ENCODE peak calls at places on chromosomes 1 and 21, in ten cellular contexts. Z is GM12892, O is GM12891, T is tibial nerve, B is stomach, M is body of pancreas, A is adrenal gland, L is K562, X is right lobe of liver, Y is suprapubic skin. P is an unnamed sample.

GRCh38 chr1:245217853-245218608 is 63.2 kb downstream of the KIF26B start:
- DNase-seq in A (no peak), X (no peak), Z (no peak), M (no peak), Y (no peak), T (no peak), O (no peak), B (no peak), L (no peak), P (no peak)

GRCh38 chr1:20386682-20387081 is 96.0 kb downstream of the VWA5B1 start:
- DNase-seq in B (no peak), Z (no peak), Y (no peak), T (no peak), A (no peak), O (no peak), M (no peak), X (no peak), L (no peak), P (no peak)

GRCh38 chr21:33760641-33761103 is 118.4 kb downstream of the ITSN1 start:
- DNase-seq in T (no peak), Y (no peak), M (no peak), B (no peak), X (no peak), O (no peak), L (no peak), Z (no peak), A (no peak), P (peak)

GRCh38 chr1:66350001-66350547 is 183.9 kb upstream of the SGIP1 start:
- DNase-seq in X (no peak), O (no peak), A (peak), T (peak), B (peak), Z (no peak), M (peak), L (no peak), Y (no peak), P (peak)

GRCh38 chr1:109050228-109050995 is 8.5 kb upstream of the WDR47 start:
- DNase-seq in L (no peak), Y (no peak), O (no peak), B (no peak), Z (no peak), X (no peak), M (no peak), A (no peak), T (no peak), P (no peak)

GRCh38 chr1:94207695-94208094 is 29.7 kb downstream of the ARHGAP29 start:
- DNase-seq in Y (no peak), M (no peak), O (no peak), T (no peak), X (no peak), A (no peak), L (no peak), B (no peak), Z (no peak), P (no peak)

GRCh38 chr1:91730781-91731732 is 154.9 kb downstream of the TGFBR3 start:
- DNase-seq in Z (peak), B (peak), M (peak), T (peak), A (peak), O (no peak), X (peak), L (peak), Y (peak), P (peak)

GRCh38 chr1:66505671-66506392 is 28.1 kb upstream of the SGIP1 start:
- DNase-seq in L (no peak), A (no peak), B (no peak), Z (no peak), M (no peak), T (no peak), Y (no peak), X (no peak), O (no peak), P (peak)

GRCh38 chr1:55234016-55234415 is 18.9 kb upstream of the USP24 start:
- DNase-seq in A (no peak), X (no peak), O (no peak), Y (no peak), L (no peak), B (no peak), Z (no peak), M (no peak), T (no peak), P (peak)

GRCh38 chr1:110916669-110917306 is 43.8 kb downstream of the CD53 start:
- DNase-seq in A (no peak), T (no peak), O (peak), Z (peak), B (no peak), X (no peak), M (no peak), L (peak), Y (no peak), P (peak)
- TF ChIP-seq POLR2A in A (no peak), T (no peak), O (no peak), Z (no peak), B (no peak), X (no peak), M (no peak), L (peak), Y (no peak), P (no peak)

GRCh38 chr1:39491146-39491921 is at the start of gene BMP8A:
- DNase-seq in X (peak), B (peak), A (peak), O (peak), M (peak), L (peak), Y (no peak), T (no peak), Z (peak), P (no peak)
- TF ChIP-seq POLR2A in X (no peak), B (no peak), A (no peak), O (no peak), M (peak), L (no peak), Y (no peak), T (peak), Z (no peak), P (no peak)

DNA sequence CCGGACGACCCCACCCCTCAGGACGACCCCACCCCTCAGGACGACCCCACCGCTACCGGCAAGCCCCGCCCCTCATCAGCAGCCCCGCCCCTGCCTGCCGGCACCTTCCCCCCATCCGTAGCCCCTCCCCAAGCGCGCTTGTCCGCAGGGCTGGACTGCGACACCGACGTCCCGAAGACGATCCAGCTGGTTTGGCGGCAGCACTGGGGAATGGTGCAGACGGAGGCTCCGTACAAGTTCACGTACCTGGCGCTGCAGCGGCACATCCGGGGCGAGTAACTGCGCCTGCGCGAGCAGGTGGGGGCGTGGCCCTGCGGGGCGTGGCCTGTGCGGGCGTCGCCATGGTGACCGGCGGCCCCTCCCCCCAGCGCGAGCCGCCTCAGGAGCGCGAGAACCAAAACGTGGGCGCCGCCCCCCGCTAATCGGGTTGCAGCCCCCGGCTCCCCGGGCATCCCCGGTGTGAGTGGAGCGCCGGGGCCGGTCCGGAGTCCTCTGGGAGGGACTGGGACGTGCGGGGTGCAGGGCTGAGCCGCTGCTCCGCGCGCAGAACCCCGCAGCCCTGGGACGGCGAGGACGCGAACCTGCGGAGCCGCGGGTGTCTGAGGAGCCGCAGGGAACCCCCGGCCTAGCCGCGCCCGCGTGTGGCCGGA is 4.9 kb downstream of the RNF223 start:
- DNase-seq in X (peak), Y (no peak), A (peak), B (peak), L (peak), Z (peak), M (peak), T (no peak), O (peak), P (peak)
- TF ChIP-seq POLR2A in X (no peak), Y (no peak), A (no peak), B (no peak), L (no peak), Z (peak), M (no peak), T (no peak), O (no peak), P (peak)

GRCh38 chr1:155183775-155184221 is 10.1 kb downstream of the TRIM46 start:
- DNase-seq in L (no peak), Y (no peak), B (no peak), Z (peak), A (no peak), X (no peak), O (no peak), T (no peak), M (no peak), P (no peak)

GRCh38 chr1:155186266-155186954 is 12.8 kb downstream of the TRIM46 start:
- DNase-seq in A (no peak), X (no peak), B (peak), Y (no peak), T (no peak), O (no peak), Z (no peak), M (peak), L (no peak), P (no peak)

GRCh38 chr1:155185783-155186265 is 12.2 kb downstream of the TRIM46 start:
- DNase-seq in O (no peak), A (no peak), Z (no peak), L (no peak), Y (no peak), T (no peak), X (no peak), B (peak), M (no peak), P (no peak)

GRCh38 chr1:155184351-155184811 is 10.7 kb downstream of the TRIM46 start:
- DNase-seq in B (peak), T (no peak), Z (no peak), Y (no peak), X (no peak), O (no peak), L (no peak), M (no peak), A (no peak), P (no peak)

GRCh38 chr1:155184835-155185782 is 11.5 kb downstream of the TRIM46 start:
- DNase-seq in X (no peak), O (peak), T (no peak), Y (no peak), M (peak), B (peak), L (no peak), Z (peak), A (peak), P (no peak)
- TF ChIP-seq POLR2A in X (no peak), O (no peak), T (no peak), Y (no peak), M (peak), B (no peak), L (no peak), Z (peak), A (no peak), P (no peak)

DNA sequence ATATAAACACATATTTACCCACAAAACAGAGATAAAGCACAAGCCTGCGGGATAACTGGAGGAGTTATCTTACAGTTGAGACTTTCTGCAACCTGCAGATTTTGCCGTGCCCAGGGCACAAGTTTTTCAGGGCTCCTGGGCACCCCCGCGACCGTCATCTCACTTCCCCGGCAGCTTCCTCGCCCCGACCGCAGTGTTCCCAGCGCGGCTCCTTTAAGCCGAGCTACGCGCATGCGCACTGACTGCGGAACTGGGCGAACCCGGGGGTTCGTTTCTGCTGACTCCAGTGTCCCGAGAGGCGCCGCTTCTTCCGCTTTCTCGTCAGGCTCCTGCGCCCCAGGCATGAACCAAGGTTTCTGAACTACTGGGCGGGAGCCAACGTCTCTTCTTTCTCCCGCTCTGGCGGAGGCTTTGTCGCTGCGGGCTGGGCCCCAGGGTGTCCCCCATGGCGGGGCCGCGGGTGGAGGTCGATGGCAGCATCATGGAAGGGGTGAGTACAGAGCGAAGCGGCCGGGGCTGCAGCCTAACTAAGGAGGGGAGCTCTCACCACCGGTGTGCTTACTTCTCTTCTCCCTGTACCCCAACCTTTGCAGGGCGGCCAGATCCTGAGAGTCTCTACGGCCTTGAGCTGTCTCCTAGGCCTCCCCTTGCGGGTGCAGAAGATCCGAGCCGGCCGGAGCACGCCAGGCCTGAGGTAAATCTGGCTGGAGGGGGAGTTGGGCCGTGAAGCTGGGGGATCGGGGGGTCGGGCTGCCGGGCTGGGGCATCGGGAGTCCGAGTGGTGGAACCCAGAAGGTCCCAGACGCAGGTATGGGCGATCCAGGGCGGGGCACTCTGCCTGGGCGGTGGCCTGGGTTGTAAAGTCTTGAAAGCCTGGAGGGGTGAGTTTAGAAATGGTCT is at the start of gene RTCA:
- DNase-seq in X (peak), A (peak), O (peak), Z (peak), Y (peak), T (peak), B (peak), M (peak), L (peak), P (peak)
- TF ChIP-seq POLR2A in X (peak), A (peak), O (peak), Z (peak), Y (no peak), T (peak), B (no peak), M (peak), L (peak), P (no peak)

GRCh38 chr1:1510912-1511532 is 940 bp upstream of the ATAD3A start:
- DNase-seq in A (no peak), O (no peak), M (peak), Y (no peak), X (no peak), T (no peak), L (peak), Z (no peak), B (no peak), P (peak)

GRCh38 chr1:1507305-1507704 is 4.7 kb upstream of the ATAD3A start:
- DNase-seq in L (no peak), M (no peak), Y (no peak), T (no peak), X (no peak), B (no peak), Z (no peak), O (no peak), A (no peak), P (no peak)

GRCh38 chr1:1511533-1512285 is at the start of gene ATAD3A:
- DNase-seq in M (peak), Z (peak), B (peak), L (peak), Y (peak), O (peak), T (peak), A (peak), X (peak), P (peak)
- TF ChIP-seq POLR2A in M (no peak), Z (peak), B (no peak), L (peak), Y (no peak), O (peak), T (peak), A (peak), X (peak), P (peak)

GRCh38 chr1:35367914-35368313 is 99.4 kb downstream of the ZMYM4 start:
- DNase-seq in T (no peak), Z (no peak), M (no peak), L (no peak), A (no peak), B (no peak), O (no peak), Y (no peak), X (no peak), P (no peak)
- TF ChIP-seq POLR2A in T (no peak), Z (no peak), M (no peak), L (no peak), A (no peak), B (no peak), O (no peak), Y (no peak), X (no peak), P (no peak)